ENCODE peak calls at places on chromosomes 3 and 15, in nine cellular contexts. A is brain microvascular endothelial cell; J is astrocyte; D is adrenal gland; N is cardiac muscle cell; P is IMR-90; V is prostate gland; C is thyroid gland; H is CD8-positive, alpha-beta T cell. W is an unnamed sample. For H3K36me3, the result is how much of the 10 kb centered on the place peaks cover.

GRCh38 chr3:128554100-128554464 is 61.1 kb upstream of the GATA2 start:
- DNase-seq in A (peak), J (peak), D (no peak), N (peak), P (peak), V (no peak), C (no peak), H (no peak), W (no peak)

GRCh38 chr15:90915808-90916440 is 12.8 kb downstream of the MAN2A2 start:
- DNase-seq in A (peak), J (no peak), D (peak), N (peak), P (peak), V (no peak), C (no peak), H (no peak), W (no peak)

GRCh38 chr15:70347766-70348558 is 250.2 kb upstream of the TLE3 start:
- DNase-seq in A (no peak), J (no peak), D (no peak), N (peak), P (no peak), V (no peak), C (no peak), H (no peak), W (no peak)

GRCh38 chr3:125582707-125583106 is 12.6 kb downstream of the OSBPL11 start:
- DNase-seq in A (no peak), J (no peak), D (no peak), N (peak), P (peak), V (no peak), C (no peak), H (no peak), W (no peak)

GRCh38 chr3:124467980-124468902 is 262.0 kb upstream of the UMPS start:
- DNase-seq in A (peak), J (peak), D (peak), N (peak), P (peak), V (peak), C (peak), H (no peak), W (peak)

GRCh38 chr3:167106456-167106855 is 273.6 kb downstream of the ZBBX start:
- DNase-seq in A (no peak), J (no peak), D (no peak), N (no peak), P (no peak), V (no peak), C (no peak), H (no peak), W (no peak)

GRCh38 chr3:151875759-151876158 is 2.3 kb downstream of the SUCNR1 start:
- DNase-seq in A (no peak), J (no peak), D (no peak), N (peak), P (peak), V (no peak), C (no peak), H (no peak), W (peak)

GRCh38 chr3:64859625-64860590 is 172.1 kb upstream of the ADAMTS9 start:
- DNase-seq in A (peak), J (peak), D (no peak), N (peak), P (peak), V (no peak), C (no peak), H (no peak), W (no peak)

GRCh38 chr15:78224024-78224413 is 10.3 kb downstream of the ACSBG1 start:
- DNase-seq in A (no peak), J (no peak), D (no peak), N (peak), P (no peak), V (no peak), C (no peak), H (no peak), W (no peak)

GRCh38 chr15:57505949-57506391 is 85.7 kb upstream of the MYZAP start:
- DNase-seq in A (peak), J (no peak), D (no peak), N (peak), P (no peak), V (peak), C (peak), H (no peak), W (no peak)

GRCh38 chr3:18758047-18758704 is 333.0 kb upstream of the SATB1 start:
- DNase-seq in A (no peak), J (no peak), D (no peak), N (peak), P (no peak), V (peak), C (peak), H (peak), W (peak)

GRCh38 chr3:183664913-183665381 is 29.5 kb downstream of the KLHL24 start:
- DNase-seq in A (peak), J (peak), D (no peak), N (peak), P (peak), V (no peak), C (no peak), H (no peak), W (no peak)

GRCh38 chr3:93973160-93974126 is at the start of gene PROS1:
- DNase-seq in A (peak), J (peak), D (peak), N (peak), P (peak), V (peak), C (peak), H (peak), W (peak)

GRCh38 chr15:39362832-39363561 is 217.9 kb upstream of the THBS1 start:
- DNase-seq in A (peak), J (peak), D (no peak), N (peak), P (peak), V (no peak), C (no peak), H (no peak), W (no peak)

DNA sequence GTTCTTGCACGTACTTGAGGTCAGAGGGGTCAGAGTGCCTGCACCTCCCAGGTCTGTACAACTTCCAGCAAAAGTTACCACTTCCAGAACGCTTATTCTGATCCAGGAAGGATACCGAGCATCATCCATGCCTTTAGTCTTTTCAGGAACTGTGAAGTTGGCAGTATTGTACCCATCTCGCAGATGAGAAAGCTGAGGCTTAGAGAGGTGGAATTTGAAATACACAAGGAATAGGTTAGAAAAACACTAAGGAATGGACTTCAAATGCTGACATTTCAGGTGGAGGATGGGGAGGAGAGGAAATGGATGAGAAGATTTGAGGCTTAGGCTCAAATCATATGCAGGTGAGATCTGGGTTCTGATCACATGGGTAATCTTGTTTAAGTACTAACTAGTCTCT is 11.2 kb downstream of the ESYT3 start:
- DNase-seq in A (no peak), J (no peak), D (no peak), N (no peak), P (no peak), V (no peak), C (no peak), H (no peak), W (no peak)
- H3K36me3 ChIP-seq in A (under half), J (under half), D (under half), N (under half), P (under half), V (under half), C (under half), H (under half), W (under half)

GRCh38 chr3:13338996-13339395 is 81.1 kb downstream of the NUP210 start:
- DNase-seq in A (no peak), J (no peak), D (no peak), N (no peak), P (no peak), V (no peak), C (no peak), H (no peak), W (no peak)
- TF ChIP-seq CTCF in A (no peak), J (no peak), D (no peak), N (no peak), P (no peak), V (no peak), C (no peak), H (no peak), W (no peak)

GRCh38 chr3:127012091-127012490 is 29.2 kb downstream of the PLXNA1 start:
- DNase-seq in A (no peak), J (peak), D (no peak), N (peak), P (peak), V (no peak), C (no peak), H (no peak), W (no peak)
- H3K36me3 ChIP-seq in A (under half), J (under half), D (under half), N (under half), P (half or more), V (under half), C (under half), H (under half), W (under half)

GRCh38 chr3:96706517-96706916 is 107.9 kb upstream of the EPHA6 start:
- DNase-seq in A (no peak), J (no peak), D (no peak), N (no peak), P (no peak), V (no peak), C (no peak), H (no peak), W (no peak)

GRCh38 chr3:96700322-96701315 is 113.8 kb upstream of the EPHA6 start:
- DNase-seq in A (no peak), J (no peak), D (no peak), N (no peak), P (no peak), V (no peak), C (no peak), H (no peak), W (no peak)
- TF ChIP-seq CTCF in A (peak), J (no peak), D (no peak), N (no peak), P (no peak), V (no peak), C (no peak), H (no peak), W (no peak)

W was measured in GM06990.